ENCODE peak calls at places on chromosomes 13 and 19, in five cellular contexts. N is foreskin keratinocyte, K is PC-9, F is NCI-H1092, X is ovary. S is an unnamed sample.

GRCh38 chr19:35144600-35145436 is 1.8 kb downstream of the FXYD7 start:
- DNase-seq in X (no peak), F (no peak), N (peak), K (peak), S (no peak)

GRCh38 chr19:6671960-6672359 is 2.0 kb upstream of the TNFSF14 start:
- DNase-seq in N (no peak), F (no peak), X (no peak), K (no peak), S (no peak)

GRCh38 chr13:73341748-73342147 is 282.9 kb downstream of the KLF5 start:
- DNase-seq in F (no peak), N (peak), K (peak), X (no peak), S (no peak)

GRCh38 chr19:50264483-50265186 is 61.2 kb downstream of the MYH14 start:
- DNase-seq in N (no peak), X (no peak), F (no peak), K (no peak), S (no peak)

GRCh38 chr13:23763328-23763727 is 125.9 kb downstream of the MIPEP start:
- DNase-seq in X (no peak), N (no peak), K (no peak), F (no peak), S (no peak)

GRCh38 chr19:16441661-16442071 is 30.1 kb downstream of the EPS15L1 start:
- DNase-seq in K (peak), F (peak), X (no peak), N (no peak), S (no peak)

GRCh38 chr13:94559201-94559795 is 36.7 kb downstream of the TGDS start:
- DNase-seq in F (no peak), X (no peak), K (no peak), N (no peak), S (no peak)

GRCh38 chr13:106129273-106129672 is 406.2 kb downstream of the EFNB2 start:
- DNase-seq in K (no peak), N (no peak), X (no peak), F (no peak), S (no peak)

GRCh38 chr19:52520013-52520412 is 7.5 kb upstream of the ZNF808 start:
- DNase-seq in F (no peak), K (no peak), X (no peak), N (no peak), S (no peak)

GRCh38 chr19:1560281-1560882 is 7.7 kb downstream of the MEX3D start:
- DNase-seq in F (no peak), K (no peak), N (no peak), X (no peak), S (no peak)

GRCh38 chr13:80504453-80504852 is 163.5 kb upstream of the SPRY2 start:
- DNase-seq in F (no peak), K (no peak), X (no peak), N (no peak), S (no peak)

S was measured in activated T-helper 2 cell treated with anti-CD3 and anti-CD28 coated beads, Interferon-gamma antibody, Interleukin-2, Interleukin-4, amounts not matched to agents 10 μg/mL and 5 μg/mL and 100 μg/mL, durations not matched to agents 14 hours and 24 hours and 36 hours.